ENCODE peak calls at places on chromosome 1, in six cellular contexts. B is prostate gland, A is lower lobe of right lung, P is cardiac muscle cell, M is transverse colon, Z is mammary epithelial cell. D is an unnamed sample. For H3K4me1, the result is how much of the 10 kb centered on the place peaks cover.

GRCh38 chr1:6694126-6694713 is 7.4 kb downstream of the DNAJC11 start:
- DNase-seq in B (no peak), A (no peak), P (no peak), M (no peak), Z (no peak), D (no peak)

GRCh38 chr1:70896224-70896623 is 151.4 kb downstream of the PTGER3 start:
- DNase-seq in B (no peak), A (no peak), P (no peak), M (no peak), Z (no peak), D (no peak)

GRCh38 chr1:45934947-45935346 is 131.5 kb downstream of the MAST2 start:
- DNase-seq in B (no peak), A (no peak), P (no peak), M (no peak), Z (no peak), D (no peak)

GRCh38 chr1:24906760-24907490 is 23.2 kb downstream of the RUNX3 start:
- DNase-seq in B (no peak), A (peak), P (no peak), M (peak), Z (no peak), D (no peak)

GRCh38 chr1:161486806-161487482 is 18.3 kb upstream of the FCGR2A start:
- DNase-seq in B (no peak), A (no peak), P (peak), M (peak), Z (peak), D (peak)

GRCh38 chr1:3858231-3858981 is 1.1 kb downstream of the DFFB start:
- DNase-seq in B (no peak), A (peak), P (peak), M (peak), Z (peak), D (peak)

GRCh38 chr1:34740161-34740875 is 14.5 kb upstream of the GJB5 start:
- DNase-seq in B (no peak), A (no peak), P (peak), M (peak), Z (peak), D (no peak)

GRCh38 chr1:108575241-108575850 is 15.4 kb downstream of the EEIG2 start:
- DNase-seq in B (no peak), A (no peak), P (no peak), M (no peak), Z (no peak), D (no peak)

GRCh38 chr1:10117865-10118264 is 85.1 kb downstream of the UBE4B start:
- DNase-seq in B (no peak), A (no peak), P (no peak), M (no peak), Z (no peak), D (no peak)

GRCh38 chr1:59357645-59358044 is 60.8 kb downstream of the FGGY start:
- DNase-seq in B (no peak), A (no peak), P (peak), M (no peak), Z (no peak), D (no peak)

GRCh38 chr1:43531453-43531905 is 796 bp downstream of the PTPRF start:
- DNase-seq in B (peak), A (peak), P (peak), M (peak), Z (no peak), D (peak)

GRCh38 chr1:26694597-26695416 is 1.0 kb upstream of the ARID1A start:
- DNase-seq in B (no peak), A (no peak), P (no peak), M (peak), Z (no peak), D (no peak)

GRCh38 chr1:150874455-150875196 is 1.8 kb downstream of the ARNT start:
- DNase-seq in B (no peak), A (no peak), P (no peak), M (no peak), Z (no peak), D (no peak)

GRCh38 chr1:172654535-172654934 is 4.4 kb upstream of the FASLG start:
- DNase-seq in B (no peak), A (no peak), P (no peak), M (no peak), Z (peak), D (no peak)

GRCh38 chr1:11904978-11905377 is 21.2 kb downstream of the KIAA2013 start:
- DNase-seq in B (no peak), A (no peak), P (no peak), M (no peak), Z (no peak), D (no peak)
- TF ChIP-seq CTCF in B (no peak), A (no peak), P (no peak), M (no peak), Z (no peak), D (no peak)

DNA sequence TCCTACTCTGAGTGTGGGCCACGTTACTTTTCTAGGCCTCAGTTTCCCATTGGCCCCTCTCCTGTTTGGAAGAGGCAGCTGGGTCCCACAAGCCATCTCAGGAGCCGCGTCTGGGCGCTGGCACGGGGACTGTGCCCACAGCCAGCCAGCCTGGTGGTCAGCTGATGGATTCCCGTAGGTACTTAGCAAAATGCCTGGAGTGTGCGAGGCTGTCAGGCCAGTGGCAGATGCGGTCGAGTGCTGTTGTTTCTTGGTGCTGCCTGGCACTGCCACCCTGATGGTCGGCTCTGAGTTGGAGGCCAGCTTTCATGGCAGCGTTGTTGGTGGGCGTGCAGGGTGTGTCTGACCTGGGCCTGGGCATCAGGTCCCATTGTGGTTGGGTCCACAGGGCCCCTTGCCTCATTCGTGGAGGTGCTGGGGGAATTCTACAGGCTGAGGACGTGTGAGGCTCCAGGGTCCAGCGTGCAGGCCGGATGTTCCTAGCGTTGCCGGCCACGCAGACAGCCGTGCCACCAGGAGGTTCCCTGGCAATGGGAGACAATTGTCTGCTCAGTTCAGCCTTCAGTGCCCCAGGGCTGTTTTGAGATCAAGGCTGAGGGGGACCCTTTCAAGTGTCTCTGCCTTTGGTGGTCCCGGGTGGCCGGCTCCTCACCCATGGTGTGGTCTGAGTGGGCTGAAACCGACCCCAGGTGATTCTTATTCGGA is 20.9 kb downstream of the SKI start:
- DNase-seq in B (no peak), A (peak), P (no peak), M (no peak), Z (no peak), D (no peak)
- H3K4me1 ChIP-seq in B (half or more), A (half or more), P (under half), M (half or more), Z (under half), D (half or more)

DNA sequence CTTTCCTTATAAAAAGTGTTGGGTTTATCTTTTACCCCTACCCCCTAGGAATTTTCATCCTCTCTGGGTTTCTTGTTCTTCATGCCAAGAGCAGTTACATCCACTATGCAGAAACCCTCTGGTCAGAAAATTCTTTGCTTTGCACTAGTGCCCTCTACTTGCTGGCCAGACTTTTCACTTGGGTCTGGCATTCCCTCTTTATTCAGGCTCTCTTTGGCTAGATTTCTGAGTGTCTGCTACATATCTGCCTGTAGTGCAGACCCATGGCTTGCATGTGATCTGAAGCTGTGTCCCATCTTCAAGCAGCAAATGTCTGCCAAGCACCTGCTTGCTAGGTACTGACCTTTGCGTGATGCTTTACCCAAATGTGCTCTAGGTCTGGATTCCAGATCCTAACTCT is 237.0 kb downstream of the GPATCH2 start:
- DNase-seq in B (no peak), A (no peak), P (peak), M (no peak), Z (no peak), D (no peak)
- TF ChIP-seq CTCF in B (no peak), A (no peak), P (no peak), M (no peak), Z (peak), D (peak)

DNA sequence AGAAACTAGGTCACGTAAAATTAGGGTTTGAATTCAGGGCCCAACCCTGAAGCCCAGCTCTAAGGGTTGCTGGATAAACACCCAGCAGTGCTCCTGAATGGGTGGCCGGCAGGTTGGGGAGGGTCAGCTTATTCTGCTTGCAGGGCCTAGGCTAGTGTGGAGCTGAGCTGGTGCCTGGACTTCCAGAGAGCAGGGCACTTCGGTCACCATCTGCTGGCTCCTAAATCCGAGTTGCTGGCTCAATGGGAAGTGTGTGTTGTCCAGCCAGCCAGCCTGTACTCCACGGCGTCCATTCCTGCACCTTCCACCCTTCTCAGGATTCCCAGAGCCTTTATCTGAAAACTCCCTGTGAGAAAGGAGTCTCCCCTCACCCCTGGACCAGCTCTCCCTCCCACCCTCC is 23.0 kb downstream of the TRIM67 start:
- DNase-seq in B (no peak), A (no peak), P (no peak), M (no peak), Z (no peak), D (no peak)
- H3K4me1 ChIP-seq in B (under half), A (under half), P (under half), M (under half), Z (under half), D (under half)

D was measured in body of pancreas.